ENCODE peak calls at places on chromosomes 11 and 22, in seven cellular contexts. One of them, this sample, is unnamed.
A peak's percentile ranks its signal among the peaks of the same experiment; 100 is the strongest.

GRCh38 chr11:101797335-101797734 is 117.5 kb upstream of the CEP126 start:
- DNase-seq in coronary artery: no peak
- DNase-seq in stomach: no peak
- DNase-seq in spleen: no peak
- DNase-seq in transverse colon: no peak
- DNase-seq in nephron progenitor cell: no peak
- DNase-seq in Panc1: no peak
- DNase-seq in this sample: no peak

GRCh38 chr22:19576460-19577421 is 52.5 kb upstream of the CLDN5 start:
- DNase-seq in nephron progenitor cell: peak; percentile 28
- DNase-seq in coronary artery: no peak
- DNase-seq in transverse colon: no peak
- DNase-seq in Panc1: no peak
- DNase-seq in stomach: no peak
- DNase-seq in spleen: no peak
- DNase-seq in this sample: no peak

GRCh38 chr11:46335858-46336600 is 11.2 kb upstream of the DGKZ start:
- DNase-seq in nephron progenitor cell: no peak
- DNase-seq in coronary artery: no peak
- DNase-seq in stomach: no peak
- DNase-seq in Panc1: no peak
- DNase-seq in spleen: no peak
- DNase-seq in transverse colon: no peak
- DNase-seq in this sample: no peak

GRCh38 chr11:117984471-117984870 is 1.7 kb upstream of the IL10RA start:
- DNase-seq in coronary artery: peak; percentile 41
- DNase-seq in nephron progenitor cell: no peak
- DNase-seq in transverse colon: no peak
- DNase-seq in spleen: no peak
- DNase-seq in stomach: no peak
- DNase-seq in Panc1: no peak
- DNase-seq in this sample: no peak

GRCh38 chr11:45089845-45090499 is 56.5 kb upstream of the PRDM11 start:
- DNase-seq in nephron progenitor cell: no peak
- DNase-seq in stomach: no peak
- DNase-seq in transverse colon: no peak
- DNase-seq in spleen: no peak
- DNase-seq in Panc1: no peak
- DNase-seq in coronary artery: peak; percentile 29
- DNase-seq in this sample: no peak

GRCh38 chr11:76567261-76567660 is 103.3 kb downstream of the LRRC32 start:
- DNase-seq in transverse colon: no peak
- DNase-seq in Panc1: no peak
- DNase-seq in spleen: no peak
- DNase-seq in coronary artery: no peak
- DNase-seq in stomach: no peak
- DNase-seq in nephron progenitor cell: no peak
- DNase-seq in this sample: no peak

GRCh38 chr11:129287920-129288319 is 87.7 kb upstream of the BARX2 start:
- DNase-seq in nephron progenitor cell: no peak
- DNase-seq in stomach: no peak
- DNase-seq in spleen: no peak
- DNase-seq in Panc1: no peak
- DNase-seq in coronary artery: no peak
- DNase-seq in transverse colon: no peak
- DNase-seq in this sample: no peak

GRCh38 chr22:50030315-50031188 is 18.0 kb upstream of the IL17REL start:
- DNase-seq in spleen: peak; percentile 95
- DNase-seq in stomach: peak; percentile 86
- DNase-seq in Panc1: no peak
- DNase-seq in transverse colon: peak; percentile 77
- DNase-seq in nephron progenitor cell: peak; percentile 82
- DNase-seq in coronary artery: peak; percentile 72
- DNase-seq in this sample: peak; percentile 88

GRCh38 chr11:115674176-115674575 is 170.0 kb upstream of the CADM1 start:
- DNase-seq in spleen: no peak
- DNase-seq in stomach: no peak
- DNase-seq in nephron progenitor cell: no peak
- DNase-seq in Panc1: no peak
- DNase-seq in coronary artery: no peak
- DNase-seq in transverse colon: no peak
- DNase-seq in this sample: no peak

GRCh38 chr11:58507355-58507754 is 550 bp downstream of the OR5B21 start:
- DNase-seq in coronary artery: no peak
- DNase-seq in transverse colon: no peak
- DNase-seq in Panc1: no peak
- DNase-seq in stomach: no peak
- DNase-seq in nephron progenitor cell: no peak
- DNase-seq in spleen: no peak
- DNase-seq in this sample: no peak

GRCh38 chr22:45526768-45527360 is 24.2 kb downstream of the FBLN1 start:
- DNase-seq in coronary artery: no peak
- DNase-seq in stomach: no peak
- DNase-seq in spleen: no peak
- DNase-seq in nephron progenitor cell: no peak
- DNase-seq in Panc1: no peak
- DNase-seq in transverse colon: no peak
- DNase-seq in this sample: no peak

GRCh38 chr11:61358566-61358965 is 3.1 kb downstream of the CYB561A3 start:
- DNase-seq in nephron progenitor cell: no peak
- DNase-seq in spleen: no peak
- DNase-seq in coronary artery: no peak
- DNase-seq in stomach: no peak
- DNase-seq in transverse colon: no peak
- DNase-seq in Panc1: no peak
- DNase-seq in this sample: no peak

GRCh38 chr11:113603277-113604059 is 102.6 kb downstream of the TMPRSS5 start:
- DNase-seq in transverse colon: no peak
- DNase-seq in stomach: no peak
- DNase-seq in spleen: no peak
- DNase-seq in nephron progenitor cell: no peak
- DNase-seq in coronary artery: no peak
- DNase-seq in Panc1: no peak
- DNase-seq in this sample: no peak

GRCh38 chr22:17481424-17481823 is 81.9 kb upstream of the SLC25A18 start:
- DNase-seq in Panc1: no peak
- DNase-seq in spleen: no peak
- DNase-seq in stomach: no peak
- DNase-seq in nephron progenitor cell: no peak
- DNase-seq in coronary artery: no peak
- DNase-seq in transverse colon: no peak
- DNase-seq in this sample: no peak

GRCh38 chr11:72091292-72091691 is 10.6 kb downstream of the LRRC51 start:
- DNase-seq in nephron progenitor cell: peak; percentile 70
- DNase-seq in transverse colon: peak; percentile 82
- DNase-seq in coronary artery: no peak
- DNase-seq in Panc1: no peak
- DNase-seq in spleen: peak; percentile 86
- DNase-seq in stomach: peak; percentile 71
- DNase-seq in this sample: no peak

GRCh38 chr11:10456519-10456918 is 1.5 kb downstream of the AMPD3 start:
- DNase-seq in stomach: no peak
- DNase-seq in coronary artery: no peak
- DNase-seq in nephron progenitor cell: no peak
- DNase-seq in spleen: peak; percentile 80
- DNase-seq in transverse colon: no peak
- DNase-seq in Panc1: no peak
- DNase-seq in this sample: no peak

DNA sequence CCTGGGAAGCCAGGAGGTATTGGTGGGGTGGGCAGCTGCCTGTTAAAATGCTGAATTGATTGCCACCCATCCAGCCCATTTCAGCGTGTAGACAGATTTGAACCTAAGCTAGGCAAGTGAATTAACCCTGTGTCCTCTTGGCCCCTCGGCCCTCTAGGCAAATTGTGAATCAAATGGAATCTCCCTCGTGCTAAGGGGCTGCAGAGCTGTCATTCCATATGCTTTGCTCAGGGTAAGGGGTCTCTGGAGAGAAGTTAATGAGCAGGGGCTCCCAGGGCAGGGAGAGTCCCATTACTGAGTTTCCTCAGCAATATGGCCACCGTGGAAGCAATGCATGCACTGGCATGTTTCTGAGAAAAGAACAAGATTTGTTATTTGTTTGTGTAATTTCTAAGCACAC is 117.7 kb upstream of the RCN1 start:
- DNase-seq in spleen: no peak
- DNase-seq in Panc1: no peak
- DNase-seq in stomach: no peak
- DNase-seq in nephron progenitor cell: no peak
- DNase-seq in transverse colon: no peak
- DNase-seq in coronary artery: no peak
- DNase-seq in this sample: no peak
- TF ChIP-seq CTCF in spleen: no peak
- TF ChIP-seq CTCF in Panc1: no peak
- TF ChIP-seq CTCF in stomach: no peak
- TF ChIP-seq CTCF in nephron progenitor cell: no peak
- TF ChIP-seq CTCF in transverse colon: no peak
- TF ChIP-seq CTCF in coronary artery: no peak
- TF ChIP-seq CTCF in this sample: no peak

DNA sequence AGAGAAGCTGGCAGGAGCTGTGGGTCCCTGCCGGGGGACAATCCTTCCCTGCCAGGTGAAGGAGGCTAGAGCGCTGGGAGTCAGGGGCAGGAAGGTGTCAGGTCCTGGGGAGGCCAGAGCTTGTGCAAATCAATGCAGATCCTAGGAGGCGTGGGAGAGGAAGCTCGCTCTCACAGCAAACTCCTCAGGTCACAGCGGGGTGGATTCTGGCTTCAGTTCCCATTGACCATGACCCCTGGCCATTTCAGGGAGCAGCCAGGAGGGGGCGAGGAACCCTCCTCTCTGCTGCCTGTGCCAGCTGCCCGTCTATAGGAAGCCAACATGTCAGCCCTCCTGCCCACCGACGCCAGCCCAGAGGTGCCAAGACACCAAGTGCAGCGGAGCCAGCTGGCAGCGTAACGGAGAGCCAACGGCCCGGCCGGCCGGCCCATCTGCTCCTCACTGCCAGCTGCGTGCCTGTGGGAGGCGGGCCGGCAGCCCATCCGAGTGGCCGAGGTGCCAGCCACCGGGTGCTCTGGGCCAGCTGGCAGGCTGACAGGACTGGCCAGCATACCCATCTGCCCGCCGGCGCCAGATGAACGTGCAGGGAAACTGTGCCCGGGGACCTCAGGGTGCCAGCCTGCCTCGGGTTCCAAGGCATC is 374.9 kb downstream of the MIAT start:
- DNase-seq in Panc1: no peak
- DNase-seq in stomach: no peak
- DNase-seq in nephron progenitor cell: peak; percentile 56
- DNase-seq in spleen: no peak
- DNase-seq in coronary artery: peak; percentile 79
- DNase-seq in transverse colon: no peak
- DNase-seq in this sample: no peak
- TF ChIP-seq CTCF in Panc1: peak; percentile 9
- TF ChIP-seq CTCF in stomach: no peak
- TF ChIP-seq CTCF in nephron progenitor cell: peak; percentile 42
- TF ChIP-seq CTCF in spleen: no peak
- TF ChIP-seq CTCF in coronary artery: no peak
- TF ChIP-seq CTCF in transverse colon: no peak
- TF ChIP-seq CTCF in this sample: peak; percentile 32

DNA sequence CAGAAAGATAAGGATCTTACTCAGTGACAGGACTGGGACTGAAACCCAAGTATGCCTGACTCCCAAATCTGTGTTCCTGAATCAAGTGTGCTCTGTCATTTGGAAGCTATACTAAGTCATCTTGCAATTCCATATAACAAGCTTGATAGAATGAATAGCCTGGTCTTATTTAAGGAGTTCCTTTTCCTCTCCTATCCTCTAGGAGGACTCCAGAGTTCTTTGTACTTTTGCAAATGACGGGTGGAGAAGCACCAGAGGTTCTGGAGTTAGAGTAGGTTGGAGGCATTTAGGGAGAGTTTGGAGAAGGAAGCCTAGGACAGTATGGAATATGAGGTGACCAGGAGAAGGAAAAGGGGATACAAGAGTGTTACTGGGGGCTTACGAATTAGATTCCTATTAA is 92.9 kb upstream of the RCN1 start:
- DNase-seq in spleen: no peak
- DNase-seq in transverse colon: no peak
- DNase-seq in Panc1: no peak
- DNase-seq in nephron progenitor cell: no peak
- DNase-seq in coronary artery: no peak
- DNase-seq in stomach: no peak
- DNase-seq in this sample: no peak
- TF ChIP-seq CTCF in spleen: no peak
- TF ChIP-seq CTCF in transverse colon: no peak
- TF ChIP-seq CTCF in Panc1: no peak
- TF ChIP-seq CTCF in nephron progenitor cell: no peak
- TF ChIP-seq CTCF in coronary artery: no peak
- TF ChIP-seq CTCF in stomach: no peak
- TF ChIP-seq CTCF in this sample: no peak

GRCh38 chr11:65104628-65105027 is 7.0 kb upstream of the TM7SF2 start:
- DNase-seq in Panc1: no peak
- DNase-seq in spleen: no peak
- DNase-seq in stomach: no peak
- DNase-seq in transverse colon: no peak
- DNase-seq in nephron progenitor cell: no peak
- DNase-seq in coronary artery: no peak
- DNase-seq in this sample: no peak

GRCh38 chr11:65103476-65103875 is 7.5 kb downstream of the VPS51 start:
- DNase-seq in stomach: no peak
- DNase-seq in Panc1: no peak
- DNase-seq in coronary artery: no peak
- DNase-seq in nephron progenitor cell: no peak
- DNase-seq in spleen: no peak
- DNase-seq in transverse colon: no peak
- DNase-seq in this sample: no peak

GRCh38 chr11:65096926-65097325 is 912 bp downstream of the VPS51 start:
- DNase-seq in transverse colon: no peak
- DNase-seq in spleen: no peak
- DNase-seq in Panc1: no peak
- DNase-seq in stomach: no peak
- DNase-seq in nephron progenitor cell: no peak
- DNase-seq in coronary artery: no peak
- DNase-seq in this sample: no peak

GRCh38 chr11:65102142-65103095 is 6.4 kb downstream of the VPS51 start:
- DNase-seq in coronary artery: no peak
- DNase-seq in nephron progenitor cell: no peak
- DNase-seq in stomach: peak; percentile 68
- DNase-seq in spleen: no peak
- DNase-seq in Panc1: no peak
- DNase-seq in transverse colon: no peak
- DNase-seq in this sample: no peak

DNA sequence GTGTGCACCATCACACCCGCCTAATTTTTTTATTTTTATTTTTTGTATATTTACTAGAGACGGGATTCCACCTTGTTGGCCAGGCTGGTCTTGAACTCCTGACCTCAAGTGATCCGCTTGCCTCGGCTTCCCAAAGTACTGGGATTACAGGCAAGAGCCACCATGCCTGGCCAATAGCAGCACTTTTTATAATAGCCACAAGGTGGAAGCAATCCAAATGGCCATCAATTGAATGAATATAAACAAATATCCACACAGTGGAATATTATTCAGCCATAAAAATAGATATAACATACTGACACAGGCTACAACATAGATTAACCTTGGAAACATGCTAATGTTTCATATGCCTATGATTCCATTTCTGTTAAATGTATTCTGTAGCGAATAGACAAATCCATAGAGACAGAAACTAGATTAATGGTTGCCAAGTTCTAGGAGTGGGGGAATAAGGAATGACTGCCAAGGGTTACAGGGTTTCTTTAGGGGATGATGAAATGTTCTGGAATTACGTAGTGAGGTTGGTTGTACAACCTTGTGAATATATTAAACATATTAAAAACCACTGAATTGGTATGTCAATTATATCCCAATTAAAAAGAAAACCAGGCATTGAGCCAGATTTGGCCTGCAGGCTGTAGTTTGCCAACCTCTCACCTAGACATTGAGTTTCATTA is 4.8 kb downstream of the VPS51 start:
- DNase-seq in transverse colon: no peak
- DNase-seq in stomach: no peak
- DNase-seq in Panc1: no peak
- DNase-seq in spleen: no peak
- DNase-seq in nephron progenitor cell: no peak
- DNase-seq in coronary artery: no peak
- DNase-seq in this sample: no peak
- TF ChIP-seq CTCF in transverse colon: no peak
- TF ChIP-seq CTCF in stomach: no peak
- TF ChIP-seq CTCF in Panc1: no peak
- TF ChIP-seq CTCF in spleen: no peak
- TF ChIP-seq CTCF in nephron progenitor cell: peak; percentile 14
- TF ChIP-seq CTCF in coronary artery: no peak
- TF ChIP-seq CTCF in this sample: no peak